ENCODE peak calls at places on chromosome 21, in five cellular contexts. One of them, this sample, is unnamed. For H3K4me1, the result is how much of the 10 kb centered on the place peaks cover.

GRCh38 chr21:22399717-22400520 is 1401.7 kb downstream of the NCAM2 start:
- DNase-seq in heart right ventricle: no peak
- DNase-seq in upper lobe of right lung: no peak
- DNase-seq in psoas muscle: no peak
- DNase-seq in BE2C: no peak
- DNase-seq in this sample: no peak

GRCh38 chr21:14591882-14592281 is 45.8 kb upstream of the SAMSN1 start:
- DNase-seq in BE2C: no peak
- DNase-seq in psoas muscle: peak
- DNase-seq in upper lobe of right lung: no peak
- DNase-seq in heart right ventricle: peak
- DNase-seq in this sample: no peak

GRCh38 chr21:29477941-29478340 is 179.2 kb downstream of the BACH1 start:
- DNase-seq in BE2C: no peak
- DNase-seq in upper lobe of right lung: no peak
- DNase-seq in psoas muscle: no peak
- DNase-seq in heart right ventricle: no peak
- DNase-seq in this sample: no peak

GRCh38 chr21:33115586-33116541 is 45.9 kb downstream of the OLIG1 start:
- DNase-seq in BE2C: no peak
- DNase-seq in upper lobe of right lung: no peak
- DNase-seq in psoas muscle: no peak
- DNase-seq in heart right ventricle: no peak
- DNase-seq in this sample: no peak

GRCh38 chr21:31282095-31282709 is 61.9 kb downstream of the TIAM1 start:
- DNase-seq in heart right ventricle: no peak
- DNase-seq in psoas muscle: peak
- DNase-seq in BE2C: no peak
- DNase-seq in upper lobe of right lung: no peak
- DNase-seq in this sample: no peak

GRCh38 chr21:25080161-25080560 is 527.1 kb downstream of the MRPL39 start:
- DNase-seq in heart right ventricle: no peak
- DNase-seq in BE2C: no peak
- DNase-seq in psoas muscle: no peak
- DNase-seq in upper lobe of right lung: no peak
- DNase-seq in this sample: no peak

GRCh38 chr21:33011462-33011861 is 14.3 kb upstream of the OLIG2 start:
- DNase-seq in psoas muscle: no peak
- DNase-seq in upper lobe of right lung: no peak
- DNase-seq in heart right ventricle: no peak
- DNase-seq in BE2C: no peak
- DNase-seq in this sample: no peak

GRCh38 chr21:31921079-31921478 is 48.3 kb downstream of the HUNK start:
- DNase-seq in BE2C: no peak
- DNase-seq in heart right ventricle: no peak
- DNase-seq in psoas muscle: no peak
- DNase-seq in upper lobe of right lung: no peak
- DNase-seq in this sample: no peak

GRCh38 chr21:31710586-31710985 is 21.3 kb downstream of the SCAF4 start:
- DNase-seq in BE2C: no peak
- DNase-seq in psoas muscle: no peak
- DNase-seq in heart right ventricle: no peak
- DNase-seq in upper lobe of right lung: no peak
- DNase-seq in this sample: no peak

GRCh38 chr21:41170442-41170841 is 2.5 kb downstream of the BACE2 start:
- DNase-seq in upper lobe of right lung: no peak
- DNase-seq in BE2C: no peak
- DNase-seq in psoas muscle: peak
- DNase-seq in heart right ventricle: peak
- DNase-seq in this sample: no peak

GRCh38 chr21:38319781-38320180 is 63.0 kb downstream of the KCNJ15 start:
- DNase-seq in upper lobe of right lung: no peak
- DNase-seq in psoas muscle: no peak
- DNase-seq in heart right ventricle: no peak
- DNase-seq in BE2C: no peak
- DNase-seq in this sample: no peak

GRCh38 chr21:35520869-35521268 is 471.8 kb upstream of the RUNX1 start:
- DNase-seq in BE2C: no peak
- DNase-seq in psoas muscle: no peak
- DNase-seq in heart right ventricle: no peak
- DNase-seq in upper lobe of right lung: no peak
- DNase-seq in this sample: no peak

GRCh38 chr21:10616535-10616934 is 95.2 kb downstream of the TPTE start:
- DNase-seq in BE2C: no peak
- DNase-seq in heart right ventricle: no peak
- DNase-seq in upper lobe of right lung: peak
- DNase-seq in psoas muscle: no peak
- DNase-seq in this sample: no peak

GRCh38 chr21:32626633-32627196 is 14.5 kb upstream of the CFAP298 start:
- DNase-seq in upper lobe of right lung: no peak
- DNase-seq in BE2C: no peak
- DNase-seq in psoas muscle: no peak
- DNase-seq in heart right ventricle: no peak
- DNase-seq in this sample: no peak

GRCh38 chr21:14687277-14687642 is 141.1 kb upstream of the SAMSN1 start:
- DNase-seq in psoas muscle: no peak
- DNase-seq in BE2C: no peak
- DNase-seq in upper lobe of right lung: no peak
- DNase-seq in heart right ventricle: no peak
- DNase-seq in this sample: no peak

DNA sequence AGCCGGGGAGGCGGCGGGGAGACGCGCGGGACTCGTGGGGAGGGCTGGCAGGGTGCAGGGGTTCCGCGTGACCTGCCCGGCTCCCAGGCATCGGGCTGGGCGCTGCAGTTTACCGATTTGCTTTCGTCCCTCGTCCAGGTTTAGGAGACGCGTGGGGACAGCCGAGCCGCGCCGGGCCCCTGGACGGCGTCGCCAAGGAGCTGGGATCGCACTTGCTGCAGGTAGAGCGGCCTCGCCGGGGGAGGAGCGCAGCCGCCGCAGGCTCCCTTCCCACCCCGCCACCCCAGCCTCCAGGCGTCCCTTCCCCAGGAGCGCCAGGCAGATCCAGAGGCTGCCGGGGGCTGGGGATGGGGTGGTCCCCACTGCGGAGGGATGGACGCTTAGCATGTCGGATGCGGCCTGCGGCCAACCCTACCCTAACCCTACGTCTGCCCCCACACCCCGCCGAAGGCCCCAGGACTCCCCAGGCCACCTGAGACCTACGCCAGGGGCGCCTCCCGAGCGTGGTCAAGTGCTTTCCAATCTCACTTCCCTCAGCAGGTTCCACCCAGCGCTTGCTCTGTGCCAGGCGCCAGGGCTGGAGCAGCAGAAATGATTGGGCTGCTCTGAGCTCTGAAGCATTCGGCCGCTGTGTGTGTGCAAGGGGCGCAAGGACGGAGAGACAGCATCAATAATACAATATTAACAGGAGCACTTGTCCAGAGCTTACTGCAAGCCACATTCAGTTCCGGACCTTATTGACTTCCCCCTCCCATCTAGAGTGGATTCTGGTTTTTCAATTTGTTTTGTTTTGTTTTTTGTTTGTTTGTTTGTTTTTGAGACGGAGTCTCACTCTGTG is 10.3 kb downstream of the SIM2 start:
- DNase-seq in heart right ventricle: no peak
- DNase-seq in BE2C: no peak
- DNase-seq in upper lobe of right lung: peak
- DNase-seq in psoas muscle: no peak
- DNase-seq in this sample: no peak
- H3K4me1 ChIP-seq in heart right ventricle: under half
- H3K4me1 ChIP-seq in BE2C: under half
- H3K4me1 ChIP-seq in upper lobe of right lung: under half
- H3K4me1 ChIP-seq in psoas muscle: under half
- H3K4me1 ChIP-seq in this sample: under half

GRCh38 chr21:43994646-43995045 is 17.5 kb upstream of the TRAPPC10 start:
- DNase-seq in psoas muscle: no peak
- DNase-seq in upper lobe of right lung: no peak
- DNase-seq in BE2C: no peak
- DNase-seq in heart right ventricle: no peak
- DNase-seq in this sample: no peak
- H3K4me3 ChIP-seq in psoas muscle: no peak
- H3K4me3 ChIP-seq in upper lobe of right lung: no peak
- H3K4me3 ChIP-seq in BE2C: no peak
- H3K4me3 ChIP-seq in heart right ventricle: no peak
- H3K4me3 ChIP-seq in this sample: no peak

GRCh38 chr21:34196996-34197395 is 123.6 kb downstream of the MRPS6 start:
- DNase-seq in heart right ventricle: no peak
- DNase-seq in psoas muscle: no peak
- DNase-seq in BE2C: no peak
- DNase-seq in upper lobe of right lung: no peak
- DNase-seq in this sample: no peak

GRCh38 chr21:34192646-34193285 is 119.4 kb downstream of the MRPS6 start:
- DNase-seq in upper lobe of right lung: no peak
- DNase-seq in BE2C: no peak
- DNase-seq in psoas muscle: no peak
- DNase-seq in heart right ventricle: no peak
- DNase-seq in this sample: no peak

GRCh38 chr21:34197561-34197960 is 124.2 kb downstream of the MRPS6 start:
- DNase-seq in upper lobe of right lung: no peak
- DNase-seq in BE2C: no peak
- DNase-seq in heart right ventricle: no peak
- DNase-seq in psoas muscle: no peak
- DNase-seq in this sample: no peak

GRCh38 chr21:34198232-34199120 is 125.1 kb downstream of the MRPS6 start:
- DNase-seq in heart right ventricle: no peak
- DNase-seq in upper lobe of right lung: no peak
- DNase-seq in BE2C: no peak
- DNase-seq in psoas muscle: no peak
- DNase-seq in this sample: no peak

GRCh38 chr21:34195365-34195764 is 122.0 kb downstream of the MRPS6 start:
- DNase-seq in upper lobe of right lung: no peak
- DNase-seq in BE2C: no peak
- DNase-seq in heart right ventricle: no peak
- DNase-seq in psoas muscle: no peak
- DNase-seq in this sample: no peak
- TF ChIP-seq CTCF in upper lobe of right lung: no peak
- TF ChIP-seq CTCF in BE2C: no peak
- TF ChIP-seq CTCF in heart right ventricle: no peak
- TF ChIP-seq CTCF in psoas muscle: no peak
- TF ChIP-seq CTCF in this sample: no peak

GRCh38 chr21:46285206-46285661 is at the start of gene MCM3AP:
- DNase-seq in BE2C: no peak
- DNase-seq in upper lobe of right lung: no peak
- DNase-seq in heart right ventricle: no peak
- DNase-seq in psoas muscle: no peak
- DNase-seq in this sample: no peak
- H3K4me1 ChIP-seq in BE2C: under half
- H3K4me1 ChIP-seq in upper lobe of right lung: half or more
- H3K4me1 ChIP-seq in heart right ventricle: half or more
- H3K4me1 ChIP-seq in psoas muscle: half or more
- H3K4me1 ChIP-seq in this sample: under half

GRCh38 chr21:16211339-16212303 is 481.8 kb downstream of the USP25 start:
- DNase-seq in heart right ventricle: no peak
- DNase-seq in BE2C: no peak
- DNase-seq in upper lobe of right lung: no peak
- DNase-seq in psoas muscle: no peak
- DNase-seq in this sample: no peak
- H3K4me3 ChIP-seq in heart right ventricle: no peak
- H3K4me3 ChIP-seq in BE2C: no peak
- H3K4me3 ChIP-seq in upper lobe of right lung: no peak
- H3K4me3 ChIP-seq in psoas muscle: peak
- H3K4me3 ChIP-seq in this sample: no peak

GRCh38 chr21:39518055-39518844 is 66.5 kb downstream of the SH3BGR start:
- DNase-seq in BE2C: peak
- DNase-seq in upper lobe of right lung: no peak
- DNase-seq in psoas muscle: peak
- DNase-seq in heart right ventricle: peak
- DNase-seq in this sample: no peak
- TF ChIP-seq CTCF in BE2C: peak
- TF ChIP-seq CTCF in upper lobe of right lung: peak
- TF ChIP-seq CTCF in psoas muscle: peak
- TF ChIP-seq CTCF in heart right ventricle: peak
- TF ChIP-seq CTCF in this sample: peak

DNA sequence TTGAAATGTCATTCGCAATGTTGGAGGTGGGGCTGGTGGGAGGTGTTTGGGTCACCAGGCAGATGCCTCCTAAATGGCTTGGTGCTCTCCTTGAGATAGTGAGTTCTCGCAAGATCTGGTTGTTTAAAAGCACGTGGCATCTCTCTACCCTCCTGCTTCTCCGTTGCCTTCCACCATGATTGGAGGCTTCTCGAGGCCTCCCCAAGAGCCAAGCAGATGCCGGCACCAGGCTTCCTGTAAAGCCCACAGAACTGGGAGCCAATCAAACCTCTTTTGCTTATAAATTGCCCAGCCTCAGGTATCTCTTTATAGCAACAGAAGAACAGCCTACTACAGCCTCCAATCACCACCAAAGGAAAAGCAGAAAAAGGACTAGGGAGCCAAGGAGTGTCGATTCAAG is 80.5 kb downstream of the PDE9A start:
- DNase-seq in upper lobe of right lung: no peak
- DNase-seq in psoas muscle: no peak
- DNase-seq in BE2C: no peak
- DNase-seq in heart right ventricle: no peak
- DNase-seq in this sample: no peak
- H3K4me1 ChIP-seq in upper lobe of right lung: under half
- H3K4me1 ChIP-seq in psoas muscle: under half
- H3K4me1 ChIP-seq in BE2C: under half
- H3K4me1 ChIP-seq in heart right ventricle: under half
- H3K4me1 ChIP-seq in this sample: under half

DNA sequence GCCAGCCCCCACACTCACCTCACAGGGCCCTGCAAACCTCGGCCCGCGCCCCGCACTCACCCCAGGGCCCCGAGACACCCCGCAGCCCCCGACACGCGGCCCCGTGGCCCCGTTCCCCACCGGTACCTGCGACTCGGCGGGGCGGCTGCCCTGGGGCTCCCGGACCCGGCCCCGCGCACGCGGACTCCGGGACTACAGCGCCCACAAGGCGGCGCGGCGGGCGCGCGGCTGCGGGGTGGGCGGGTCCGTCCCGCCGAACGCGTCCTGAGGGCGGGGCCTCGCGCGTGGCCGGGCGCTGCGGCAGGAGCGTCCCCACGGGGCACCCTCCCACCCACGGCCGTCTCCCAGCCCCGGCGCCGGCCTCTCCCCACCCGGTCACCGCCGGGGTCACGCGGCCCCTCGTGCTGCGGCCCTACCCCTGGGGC is at the start of gene SLC19A1:
- DNase-seq in BE2C: peak
- DNase-seq in psoas muscle: peak
- DNase-seq in heart right ventricle: peak
- DNase-seq in upper lobe of right lung: peak
- DNase-seq in this sample: peak
- H3K4me3 ChIP-seq in BE2C: peak
- H3K4me3 ChIP-seq in psoas muscle: peak
- H3K4me3 ChIP-seq in heart right ventricle: peak
- H3K4me3 ChIP-seq in upper lobe of right lung: peak
- H3K4me3 ChIP-seq in this sample: peak

GRCh38 chr21:17463441-17463840 is 49.4 kb upstream of the CXADR start:
- DNase-seq in BE2C: no peak
- DNase-seq in psoas muscle: no peak
- DNase-seq in upper lobe of right lung: no peak
- DNase-seq in heart right ventricle: no peak
- DNase-seq in this sample: no peak

GRCh38 chr21:17462276-17462981 is 50.4 kb upstream of the CXADR start:
- DNase-seq in BE2C: no peak
- DNase-seq in psoas muscle: no peak
- DNase-seq in upper lobe of right lung: no peak
- DNase-seq in heart right ventricle: no peak
- DNase-seq in this sample: peak

GRCh38 chr21:17460094-17460493 is 52.7 kb upstream of the CXADR start:
- DNase-seq in heart right ventricle: no peak
- DNase-seq in BE2C: no peak
- DNase-seq in psoas muscle: no peak
- DNase-seq in upper lobe of right lung: no peak
- DNase-seq in this sample: no peak

GRCh38 chr21:17461582-17461981 is 51.3 kb upstream of the CXADR start:
- DNase-seq in upper lobe of right lung: no peak
- DNase-seq in psoas muscle: no peak
- DNase-seq in BE2C: no peak
- DNase-seq in heart right ventricle: no peak
- DNase-seq in this sample: no peak

GRCh38 chr21:17461014-17461413 is 51.8 kb upstream of the CXADR start:
- DNase-seq in upper lobe of right lung: no peak
- DNase-seq in psoas muscle: no peak
- DNase-seq in heart right ventricle: peak
- DNase-seq in BE2C: no peak
- DNase-seq in this sample: peak
- TF ChIP-seq CTCF in upper lobe of right lung: no peak
- TF ChIP-seq CTCF in psoas muscle: no peak
- TF ChIP-seq CTCF in heart right ventricle: no peak
- TF ChIP-seq CTCF in BE2C: no peak
- TF ChIP-seq CTCF in this sample: no peak